ENCODE peak calls at places on chromosome 16, in five cellular contexts. One of them, this sample, is unnamed.

GRCh38 chr16:67883872-67884261 is 818 bp upstream of the NRN1L start:
- DNase-seq in stimulated activated naive B cell treated with anti-CD40 and anti-IgM and Interleukin-4, amounts not matched to agents 10 μg/mL and 1 μg/mL and 100 μg/mL, for 72 hours: peak
- DNase-seq in effector CD4-positive, alpha-beta T cell: peak
- DNase-seq in CD4-positive, CD25-positive, alpha-beta regulatory T cell: peak
- DNase-seq in left cardiac atrium: peak
- DNase-seq in this sample: peak

GRCh38 chr16:29645699-29646187 is 17.3 kb upstream of the SPN start:
- DNase-seq in stimulated activated naive B cell treated with anti-CD40 and anti-IgM and Interleukin-4, amounts not matched to agents 10 μg/mL and 1 μg/mL and 100 μg/mL, for 72 hours: peak
- DNase-seq in CD4-positive, CD25-positive, alpha-beta regulatory T cell: no peak
- DNase-seq in effector CD4-positive, alpha-beta T cell: no peak
- DNase-seq in left cardiac atrium: no peak
- DNase-seq in this sample: no peak

GRCh38 chr16:12458591-12459400 is 344.9 kb downstream of the CPPED1 start:
- DNase-seq in effector CD4-positive, alpha-beta T cell: no peak
- DNase-seq in left cardiac atrium: peak
- DNase-seq in stimulated activated naive B cell treated with anti-CD40 and anti-IgM and Interleukin-4, amounts not matched to agents 10 μg/mL and 1 μg/mL and 100 μg/mL, for 72 hours: peak
- DNase-seq in CD4-positive, CD25-positive, alpha-beta regulatory T cell: peak
- DNase-seq in this sample: no peak

GRCh38 chr16:2715519-2715918 is 4.5 kb downstream of the PRSS27 start:
- DNase-seq in CD4-positive, CD25-positive, alpha-beta regulatory T cell: peak
- DNase-seq in left cardiac atrium: peak
- DNase-seq in effector CD4-positive, alpha-beta T cell: peak
- DNase-seq in stimulated activated naive B cell treated with anti-CD40 and anti-IgM and Interleukin-4, amounts not matched to agents 10 μg/mL and 1 μg/mL and 100 μg/mL, for 72 hours: peak
- DNase-seq in this sample: peak

GRCh38 chr16:5065813-5066212 is at the start of gene C16orf89:
- DNase-seq in CD4-positive, CD25-positive, alpha-beta regulatory T cell: no peak
- DNase-seq in effector CD4-positive, alpha-beta T cell: no peak
- DNase-seq in left cardiac atrium: no peak
- DNase-seq in stimulated activated naive B cell treated with anti-CD40 and anti-IgM and Interleukin-4, amounts not matched to agents 10 μg/mL and 1 μg/mL and 100 μg/mL, for 72 hours: no peak
- DNase-seq in this sample: no peak

GRCh38 chr16:84789431-84789830 is 30.4 kb upstream of the CRISPLD2 start:
- DNase-seq in stimulated activated naive B cell treated with anti-CD40 and anti-IgM and Interleukin-4, amounts not matched to agents 10 μg/mL and 1 μg/mL and 100 μg/mL, for 72 hours: no peak
- DNase-seq in effector CD4-positive, alpha-beta T cell: no peak
- DNase-seq in CD4-positive, CD25-positive, alpha-beta regulatory T cell: no peak
- DNase-seq in left cardiac atrium: no peak
- DNase-seq in this sample: no peak

GRCh38 chr16:85004587-85005205 is 6.6 kb downstream of the ZDHHC7 start:
- DNase-seq in left cardiac atrium: no peak
- DNase-seq in effector CD4-positive, alpha-beta T cell: no peak
- DNase-seq in stimulated activated naive B cell treated with anti-CD40 and anti-IgM and Interleukin-4, amounts not matched to agents 10 μg/mL and 1 μg/mL and 100 μg/mL, for 72 hours: no peak
- DNase-seq in CD4-positive, CD25-positive, alpha-beta regulatory T cell: no peak
- DNase-seq in this sample: no peak

GRCh38 chr16:19804538-19805323 is 79.9 kb downstream of the GPRC5B start:
- DNase-seq in left cardiac atrium: peak
- DNase-seq in effector CD4-positive, alpha-beta T cell: no peak
- DNase-seq in CD4-positive, CD25-positive, alpha-beta regulatory T cell: no peak
- DNase-seq in stimulated activated naive B cell treated with anti-CD40 and anti-IgM and Interleukin-4, amounts not matched to agents 10 μg/mL and 1 μg/mL and 100 μg/mL, for 72 hours: no peak
- DNase-seq in this sample: peak

GRCh38 chr16:87288753-87289362 is 28.3 kb downstream of the C16orf95 start:
- DNase-seq in stimulated activated naive B cell treated with anti-CD40 and anti-IgM and Interleukin-4, amounts not matched to agents 10 μg/mL and 1 μg/mL and 100 μg/mL, for 72 hours: no peak
- DNase-seq in left cardiac atrium: no peak
- DNase-seq in effector CD4-positive, alpha-beta T cell: no peak
- DNase-seq in CD4-positive, CD25-positive, alpha-beta regulatory T cell: no peak
- DNase-seq in this sample: no peak

GRCh38 chr16:68246671-68247070 is 1.5 kb downstream of the PLA2G15 start:
- DNase-seq in CD4-positive, CD25-positive, alpha-beta regulatory T cell: no peak
- DNase-seq in effector CD4-positive, alpha-beta T cell: no peak
- DNase-seq in stimulated activated naive B cell treated with anti-CD40 and anti-IgM and Interleukin-4, amounts not matched to agents 10 μg/mL and 1 μg/mL and 100 μg/mL, for 72 hours: no peak
- DNase-seq in left cardiac atrium: no peak
- DNase-seq in this sample: no peak

GRCh38 chr16:67547423-67548264 is 14.7 kb upstream of the CTCF start:
- DNase-seq in left cardiac atrium: peak
- DNase-seq in stimulated activated naive B cell treated with anti-CD40 and anti-IgM and Interleukin-4, amounts not matched to agents 10 μg/mL and 1 μg/mL and 100 μg/mL, for 72 hours: peak
- DNase-seq in effector CD4-positive, alpha-beta T cell: peak
- DNase-seq in CD4-positive, CD25-positive, alpha-beta regulatory T cell: peak
- DNase-seq in this sample: peak

GRCh38 chr16:88556294-88556988 is 13.8 kb upstream of the ZC3H18 start:
- DNase-seq in left cardiac atrium: no peak
- DNase-seq in stimulated activated naive B cell treated with anti-CD40 and anti-IgM and Interleukin-4, amounts not matched to agents 10 μg/mL and 1 μg/mL and 100 μg/mL, for 72 hours: no peak
- DNase-seq in effector CD4-positive, alpha-beta T cell: no peak
- DNase-seq in CD4-positive, CD25-positive, alpha-beta regulatory T cell: no peak
- DNase-seq in this sample: no peak

This sample was measured in naive thymus-derived CD4-positive, alpha-beta T cell.